ENCODE peak calls at places on chromosomes 13 and 19, in ten cellular contexts. One of them, this sample, is unnamed.
A peak's percentile ranks its signal among the peaks of the same experiment; 100 is the strongest.

GRCh38 chr19:42267644-42268141 is 1.4 kb upstream of the CIC start:
- DNase-seq in transverse colon: peak; percentile 22
- DNase-seq in uterus: peak; percentile 27
- DNase-seq in heart left ventricle: peak; percentile 35
- DNase-seq in body of pancreas: peak; percentile 35
- DNase-seq in suprapubic skin: no peak
- DNase-seq in HCT116: no peak
- DNase-seq in breast epithelium: no peak
- DNase-seq in H54: no peak
- DNase-seq in GM12891: no peak
- DNase-seq in this sample: no peak

GRCh38 chr13:95115525-95115924 is 185.7 kb downstream of the ABCC4 start:
- DNase-seq in GM12891: no peak
- DNase-seq in suprapubic skin: no peak
- DNase-seq in transverse colon: peak; percentile 10
- DNase-seq in HCT116: no peak
- DNase-seq in body of pancreas: no peak
- DNase-seq in breast epithelium: no peak
- DNase-seq in uterus: no peak
- DNase-seq in heart left ventricle: no peak
- DNase-seq in H54: no peak
- DNase-seq in this sample: no peak

GRCh38 chr19:28299649-28300048 is 913.3 kb downstream of the UQCRFS1 start:
- DNase-seq in GM12891: no peak
- DNase-seq in breast epithelium: no peak
- DNase-seq in HCT116: no peak
- DNase-seq in heart left ventricle: no peak
- DNase-seq in suprapubic skin: no peak
- DNase-seq in H54: no peak
- DNase-seq in body of pancreas: no peak
- DNase-seq in transverse colon: no peak
- DNase-seq in uterus: no peak
- DNase-seq in this sample: no peak

GRCh38 chr13:41565221-41565620 is 107.9 kb downstream of the RGCC start:
- DNase-seq in HCT116: no peak
- DNase-seq in GM12891: no peak
- DNase-seq in transverse colon: no peak
- DNase-seq in body of pancreas: no peak
- DNase-seq in uterus: no peak
- DNase-seq in H54: peak; percentile 42
- DNase-seq in heart left ventricle: no peak
- DNase-seq in suprapubic skin: no peak
- DNase-seq in breast epithelium: no peak
- DNase-seq in this sample: no peak

GRCh38 chr13:35994131-35994966 is 136.8 kb downstream of the DCLK1 start:
- DNase-seq in HCT116: no peak
- DNase-seq in heart left ventricle: peak; percentile 72
- DNase-seq in H54: peak; percentile 15
- DNase-seq in uterus: peak; percentile 54
- DNase-seq in transverse colon: no peak
- DNase-seq in breast epithelium: no peak
- DNase-seq in suprapubic skin: no peak
- DNase-seq in GM12891: no peak
- DNase-seq in body of pancreas: peak; percentile 75
- DNase-seq in this sample: no peak

GRCh38 chr13:91632071-91632470 is 233.7 kb downstream of the GPC5 start:
- DNase-seq in suprapubic skin: no peak
- DNase-seq in heart left ventricle: no peak
- DNase-seq in GM12891: no peak
- DNase-seq in HCT116: no peak
- DNase-seq in H54: no peak
- DNase-seq in transverse colon: no peak
- DNase-seq in breast epithelium: no peak
- DNase-seq in uterus: no peak
- DNase-seq in body of pancreas: no peak
- DNase-seq in this sample: no peak

GRCh38 chr19:42281175-42282035 is 12.4 kb downstream of the CIC start:
- DNase-seq in breast epithelium: no peak
- DNase-seq in GM12891: no peak
- DNase-seq in transverse colon: peak; percentile 47
- DNase-seq in uterus: peak; percentile 75
- DNase-seq in body of pancreas: peak; percentile 44
- DNase-seq in HCT116: no peak
- DNase-seq in heart left ventricle: peak; percentile 80
- DNase-seq in suprapubic skin: peak; percentile 91
- DNase-seq in H54: peak; percentile 77
- DNase-seq in this sample: peak; percentile 80

GRCh38 chr13:93230466-93230865 is 3.9 kb downstream of the GPC6 start:
- DNase-seq in uterus: no peak
- DNase-seq in H54: no peak
- DNase-seq in body of pancreas: no peak
- DNase-seq in HCT116: no peak
- DNase-seq in transverse colon: no peak
- DNase-seq in GM12891: no peak
- DNase-seq in suprapubic skin: no peak
- DNase-seq in breast epithelium: no peak
- DNase-seq in heart left ventricle: no peak
- DNase-seq in this sample: no peak

GRCh38 chr13:88031980-88032562 is 360.9 kb downstream of the SLITRK5 start:
- DNase-seq in heart left ventricle: no peak
- DNase-seq in H54: no peak
- DNase-seq in breast epithelium: no peak
- DNase-seq in transverse colon: no peak
- DNase-seq in suprapubic skin: no peak
- DNase-seq in uterus: no peak
- DNase-seq in GM12891: no peak
- DNase-seq in body of pancreas: no peak
- DNase-seq in HCT116: no peak
- DNase-seq in this sample: no peak

GRCh38 chr19:43538922-43539321 is 5.9 kb downstream of the ZNF575 start:
- DNase-seq in body of pancreas: no peak
- DNase-seq in breast epithelium: no peak
- DNase-seq in transverse colon: no peak
- DNase-seq in uterus: no peak
- DNase-seq in GM12891: no peak
- DNase-seq in HCT116: no peak
- DNase-seq in H54: no peak
- DNase-seq in heart left ventricle: no peak
- DNase-seq in suprapubic skin: no peak
- DNase-seq in this sample: no peak

GRCh38 chr13:90498096-90498495 is 849.4 kb upstream of the MIR17HG start:
- DNase-seq in transverse colon: no peak
- DNase-seq in HCT116: no peak
- DNase-seq in GM12891: no peak
- DNase-seq in heart left ventricle: no peak
- DNase-seq in body of pancreas: no peak
- DNase-seq in uterus: no peak
- DNase-seq in H54: no peak
- DNase-seq in suprapubic skin: no peak
- DNase-seq in breast epithelium: no peak
- DNase-seq in this sample: no peak

GRCh38 chr13:110716235-110716505 is 2.7 kb downstream of the ING1 start:
- DNase-seq in H54: peak; percentile 44
- DNase-seq in HCT116: no peak
- DNase-seq in transverse colon: peak; percentile 69
- DNase-seq in breast epithelium: no peak
- DNase-seq in heart left ventricle: peak; percentile 51
- DNase-seq in GM12891: no peak
- DNase-seq in suprapubic skin: no peak
- DNase-seq in uterus: peak; percentile 56
- DNase-seq in body of pancreas: peak; percentile 60
- DNase-seq in this sample: peak; percentile 72

GRCh38 chr19:51440846-51441409 is 17.3 kb downstream of the SIGLEC8 start:
- DNase-seq in GM12891: no peak
- DNase-seq in transverse colon: no peak
- DNase-seq in body of pancreas: no peak
- DNase-seq in suprapubic skin: no peak
- DNase-seq in breast epithelium: no peak
- DNase-seq in uterus: no peak
- DNase-seq in HCT116: no peak
- DNase-seq in heart left ventricle: no peak
- DNase-seq in H54: no peak
- DNase-seq in this sample: no peak

GRCh38 chr19:8204961-8205360 is 4.2 kb upstream of the CERS4 start:
- DNase-seq in breast epithelium: peak; percentile 83
- DNase-seq in body of pancreas: peak; percentile 95
- DNase-seq in H54: no peak
- DNase-seq in suprapubic skin: no peak
- DNase-seq in uterus: no peak
- DNase-seq in transverse colon: no peak
- DNase-seq in heart left ventricle: no peak
- DNase-seq in HCT116: no peak
- DNase-seq in GM12891: no peak
- DNase-seq in this sample: no peak

GRCh38 chr19:18274776-18275356 is 614 bp upstream of the IQCN start:
- DNase-seq in heart left ventricle: peak; percentile 92
- DNase-seq in HCT116: no peak
- DNase-seq in transverse colon: peak; percentile 92
- DNase-seq in GM12891: no peak
- DNase-seq in suprapubic skin: peak; percentile 93
- DNase-seq in body of pancreas: peak; percentile 95
- DNase-seq in H54: peak; percentile 92
- DNase-seq in breast epithelium: peak; percentile 84
- DNase-seq in uterus: peak; percentile 89
- DNase-seq in this sample: peak; percentile 71
- TF ChIP-seq POLR2A in heart left ventricle: no peak
- TF ChIP-seq POLR2A in HCT116: no peak
- TF ChIP-seq POLR2A in transverse colon: peak; percentile 51
- TF ChIP-seq POLR2A in GM12891: peak; percentile 76
- TF ChIP-seq POLR2A in suprapubic skin: no peak
- TF ChIP-seq POLR2A in body of pancreas: peak; percentile 42
- TF ChIP-seq POLR2A in H54: no peak
- TF ChIP-seq POLR2A in breast epithelium: peak; percentile 15
- TF ChIP-seq POLR2A in uterus: no peak
- TF ChIP-seq POLR2A in this sample: peak; percentile 72

GRCh38 chr19:10251792-10252694 is at the start of gene MRPL4:
- DNase-seq in H54: peak; percentile 84
- DNase-seq in heart left ventricle: peak; percentile 98
- DNase-seq in HCT116: peak; percentile 97
- DNase-seq in breast epithelium: peak; percentile 95
- DNase-seq in uterus: peak; percentile 98
- DNase-seq in GM12891: peak; percentile 86
- DNase-seq in body of pancreas: peak; percentile 97
- DNase-seq in transverse colon: peak; percentile 96
- DNase-seq in suprapubic skin: peak; percentile 98
- DNase-seq in this sample: peak; percentile 98
- TF ChIP-seq POLR2A in H54: peak; percentile 86
- TF ChIP-seq POLR2A in heart left ventricle: no peak
- TF ChIP-seq POLR2A in HCT116: no peak
- TF ChIP-seq POLR2A in breast epithelium: no peak
- TF ChIP-seq POLR2A in uterus: peak; percentile 63
- TF ChIP-seq POLR2A in GM12891: peak; percentile 75
- TF ChIP-seq POLR2A in body of pancreas: no peak
- TF ChIP-seq POLR2A in transverse colon: peak; percentile 69
- TF ChIP-seq POLR2A in suprapubic skin: no peak
- TF ChIP-seq POLR2A in this sample: peak; percentile 81

GRCh38 chr19:49638360-49638759 is 1.6 kb downstream of the RRAS start:
- DNase-seq in body of pancreas: no peak
- DNase-seq in suprapubic skin: no peak
- DNase-seq in heart left ventricle: peak; percentile 47
- DNase-seq in HCT116: no peak
- DNase-seq in breast epithelium: no peak
- DNase-seq in transverse colon: peak; percentile 32
- DNase-seq in GM12891: no peak
- DNase-seq in uterus: no peak
- DNase-seq in H54: no peak
- DNase-seq in this sample: no peak

GRCh38 chr19:49637865-49638350 is 2.0 kb downstream of the RRAS start:
- DNase-seq in uterus: peak; percentile 85
- DNase-seq in transverse colon: peak; percentile 91
- DNase-seq in suprapubic skin: peak; percentile 89
- DNase-seq in H54: peak; percentile 93
- DNase-seq in body of pancreas: peak; percentile 68
- DNase-seq in HCT116: no peak
- DNase-seq in GM12891: no peak
- DNase-seq in heart left ventricle: peak; percentile 95
- DNase-seq in breast epithelium: peak; percentile 73
- DNase-seq in this sample: no peak

GRCh38 chr19:49640113-49640898 is at the start of gene RRAS:
- DNase-seq in H54: peak; percentile 99
- DNase-seq in uterus: peak; percentile 100
- DNase-seq in breast epithelium: peak; percentile 99
- DNase-seq in HCT116: peak; percentile 99
- DNase-seq in suprapubic skin: peak; percentile 100
- DNase-seq in heart left ventricle: peak; percentile 100
- DNase-seq in GM12891: peak; percentile 98
- DNase-seq in body of pancreas: peak; percentile 100
- DNase-seq in transverse colon: peak; percentile 100
- DNase-seq in this sample: peak; percentile 100

GRCh38 chr19:49641688-49642487 is at the start of gene SCAF1:
- DNase-seq in HCT116: peak; percentile 98
- DNase-seq in H54: peak; percentile 95
- DNase-seq in transverse colon: peak; percentile 100
- DNase-seq in GM12891: peak; percentile 96
- DNase-seq in uterus: peak; percentile 99
- DNase-seq in heart left ventricle: peak; percentile 100
- DNase-seq in suprapubic skin: peak; percentile 99
- DNase-seq in breast epithelium: peak; percentile 99
- DNase-seq in body of pancreas: peak; percentile 99
- DNase-seq in this sample: peak; percentile 100

DNA sequence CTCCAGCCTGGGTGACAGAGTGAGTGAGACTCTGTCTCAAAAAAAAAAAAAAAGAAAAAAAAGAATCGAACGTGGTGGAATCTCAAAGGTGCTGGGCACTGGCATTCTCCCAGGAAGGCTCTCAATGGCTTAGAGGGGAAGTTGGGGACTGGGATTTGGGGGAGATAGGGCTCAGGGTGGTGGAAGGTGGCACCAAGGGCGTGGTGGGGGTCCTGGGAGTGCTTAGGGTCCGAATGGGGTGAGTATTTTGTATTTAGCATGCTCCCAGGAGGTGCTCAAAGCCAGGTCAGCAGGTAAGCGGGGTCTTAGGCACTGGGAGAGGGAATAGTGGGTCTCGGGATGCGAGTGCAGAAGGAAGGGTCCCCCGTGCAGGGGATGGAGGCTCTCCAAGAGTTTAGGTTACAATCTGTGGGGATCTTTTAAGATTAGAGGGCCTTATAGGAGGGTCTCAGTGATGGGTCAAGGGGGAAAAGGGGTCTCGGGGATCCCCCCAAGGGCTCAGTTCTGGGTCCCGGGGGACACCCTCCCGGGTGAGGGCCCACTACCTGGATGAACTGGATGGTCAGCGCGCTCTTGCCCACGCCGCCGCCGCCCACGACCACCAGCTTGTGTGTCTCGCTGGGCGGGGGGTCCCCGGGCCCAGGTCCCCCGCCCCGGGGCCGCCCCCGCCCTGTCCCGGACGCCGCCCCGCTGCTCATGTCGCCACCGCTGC is 386 bp downstream of the RRAS start:
- DNase-seq in breast epithelium: no peak
- DNase-seq in suprapubic skin: no peak
- DNase-seq in HCT116: no peak
- DNase-seq in H54: no peak
- DNase-seq in body of pancreas: no peak
- DNase-seq in GM12891: no peak
- DNase-seq in heart left ventricle: peak; percentile 44
- DNase-seq in uterus: peak; percentile 63
- DNase-seq in transverse colon: peak; percentile 19
- DNase-seq in this sample: no peak
- TF ChIP-seq POLR2A in breast epithelium: no peak
- TF ChIP-seq POLR2A in suprapubic skin: no peak
- TF ChIP-seq POLR2A in HCT116: no peak
- TF ChIP-seq POLR2A in H54: peak; percentile 45
- TF ChIP-seq POLR2A in body of pancreas: no peak
- TF ChIP-seq POLR2A in GM12891: no peak
- TF ChIP-seq POLR2A in heart left ventricle: peak; percentile 37
- TF ChIP-seq POLR2A in uterus: peak; percentile 57
- TF ChIP-seq POLR2A in transverse colon: no peak
- TF ChIP-seq POLR2A in this sample: no peak

GRCh38 chr13:112587767-112588489 is at the start of gene TUBGCP3:
- DNase-seq in heart left ventricle: peak; percentile 92
- DNase-seq in transverse colon: peak; percentile 86
- DNase-seq in breast epithelium: peak; percentile 80
- DNase-seq in body of pancreas: peak; percentile 87
- DNase-seq in uterus: peak; percentile 70
- DNase-seq in suprapubic skin: peak; percentile 83
- DNase-seq in H54: peak; percentile 95
- DNase-seq in GM12891: peak; percentile 84
- DNase-seq in HCT116: peak; percentile 54
- DNase-seq in this sample: peak; percentile 89
- TF ChIP-seq POLR2A in heart left ventricle: no peak
- TF ChIP-seq POLR2A in transverse colon: peak; percentile 46
- TF ChIP-seq POLR2A in breast epithelium: no peak
- TF ChIP-seq POLR2A in body of pancreas: peak; percentile 69
- TF ChIP-seq POLR2A in uterus: peak; percentile 37
- TF ChIP-seq POLR2A in suprapubic skin: no peak
- TF ChIP-seq POLR2A in H54: peak; percentile 84
- TF ChIP-seq POLR2A in GM12891: peak; percentile 92
- TF ChIP-seq POLR2A in HCT116: peak; percentile 58
- TF ChIP-seq POLR2A in this sample: peak; percentile 78